ENCODE peak calls at places on chromosome 12, in seven cellular contexts. H is colonic mucosa; T is left ventricle myocardium inferior; P is CD8-positive, alpha-beta memory T cell; C is PC-3; K is psoas muscle; B is cardiac muscle cell. E is an unnamed sample.

GRCh38 chr12:89882051-89882450 is 173.4 kb upstream of the ATP2B1 start:
- DNase-seq in T (no peak), K (no peak), P (peak; percentile 14), B (peak; percentile 35), C (no peak), H (no peak), E (no peak)

GRCh38 chr12:2265461-2266167 is 212.8 kb downstream of the CACNA1C start:
- DNase-seq in T (no peak), C (no peak), H (no peak), K (no peak), B (peak; percentile 78), P (no peak), E (no peak)

GRCh38 chr12:57631566-57632368 is 1.2 kb downstream of the B4GALNT1 start:
- DNase-seq in K (peak; percentile 49), H (no peak), C (no peak), T (no peak), B (no peak), P (no peak), E (no peak)

GRCh38 chr12:81224626-81225025 is 146.7 kb downstream of the ACSS3 start:
- DNase-seq in C (no peak), B (no peak), P (no peak), H (no peak), T (no peak), K (no peak), E (no peak)

GRCh38 chr12:16246264-16246663 is 31.2 kb downstream of the SLC15A5 start:
- DNase-seq in H (no peak), K (no peak), T (no peak), P (no peak), B (no peak), C (peak; percentile 4), E (no peak)

GRCh38 chr12:53011889-53012288 is 5.6 kb downstream of the EIF4B start:
- DNase-seq in K (no peak), T (no peak), H (no peak), B (no peak), P (no peak), C (no peak), E (no peak)

GRCh38 chr12:2691001-2691339 is 103.8 kb upstream of the FKBP4 start:
- DNase-seq in P (peak; percentile 64), H (peak; percentile 45), B (peak; percentile 51), C (no peak), T (no peak), K (no peak), E (no peak)

GRCh38 chr12:94140556-94140955 is 7.8 kb upstream of the PLXNC1 start:
- DNase-seq in K (no peak), T (no peak), B (peak; percentile 40), P (peak; percentile 31), H (peak; percentile 48), C (peak; percentile 34), E (peak; percentile 47)

GRCh38 chr12:109723311-109723791 is 9.7 kb downstream of the FAM222A start:
- DNase-seq in K (peak; percentile 87), B (no peak), P (no peak), C (no peak), T (peak; percentile 84), H (no peak), E (no peak)

GRCh38 chr12:8562310-8562709 is 21.6 kb upstream of the CLEC4E start:
- DNase-seq in T (no peak), H (no peak), P (no peak), B (no peak), C (no peak), K (no peak), E (peak; percentile 32)

GRCh38 chr12:95286713-95287112 is 69.1 kb downstream of the VEZT start:
- DNase-seq in K (no peak), P (no peak), T (no peak), B (no peak), H (no peak), C (peak; percentile 35), E (no peak)

GRCh38 chr12:15602051-15602672 is 187.0 kb downstream of the EPS8 start:
- DNase-seq in H (no peak), C (no peak), K (no peak), P (no peak), B (no peak), T (no peak), E (no peak)

GRCh38 chr12:31954925-31955678 is 4.1 kb upstream of the RESF1 start:
- DNase-seq in B (no peak), P (no peak), C (no peak), T (no peak), K (no peak), H (no peak), E (no peak)

GRCh38 chr12:40300490-40300889 is 75.7 kb downstream of the LRRK2 start:
- DNase-seq in C (peak; percentile 62), H (no peak), P (no peak), T (no peak), K (no peak), B (peak; percentile 1), E (no peak)

GRCh38 chr12:47942327-47943230 is 20.8 kb upstream of the TMEM106C start:
- DNase-seq in P (peak; percentile 29), K (peak; percentile 58), T (no peak), C (no peak), H (no peak), B (peak; percentile 9), E (peak; percentile 66)

GRCh38 chr12:88578274-88578673 is 2.0 kb downstream of the KITLG start:
- DNase-seq in K (no peak), P (no peak), H (no peak), T (no peak), C (peak; percentile 58), B (no peak), E (no peak)

GRCh38 chr12:104793280-104793679 is 164.8 kb downstream of the SLC41A2 start:
- DNase-seq in H (no peak), B (peak; percentile 81), T (no peak), P (no peak), C (no peak), K (no peak), E (peak; percentile 15)

GRCh38 chr12:82028772-82029171 is 269.6 kb upstream of the PPFIA2 start:
- DNase-seq in C (no peak), P (no peak), K (no peak), H (no peak), T (no peak), B (no peak), E (no peak)

GRCh38 chr12:6942331-6942665 is 1.3 kb upstream of the RNU7-1 start:
- DNase-seq in K (peak; percentile 58), H (no peak), P (no peak), C (no peak), B (no peak), T (no peak), E (no peak)

GRCh38 chr12:59119676-59120075 is 199.4 kb upstream of the LRIG3 start:
- DNase-seq in H (no peak), P (no peak), T (no peak), B (peak; percentile 72), K (no peak), C (peak; percentile 75), E (no peak)

GRCh38 chr12:65278576-65279386 is at the start of gene MSRB3:
- DNase-seq in C (peak; percentile 61), P (peak; percentile 12), H (peak; percentile 46), T (peak; percentile 82), B (peak; percentile 88), K (peak; percentile 89), E (peak; percentile 19)

GRCh38 chr12:97875064-97875463 is 412.5 kb downstream of the RMST start:
- DNase-seq in K (no peak), T (no peak), C (no peak), P (no peak), B (no peak), H (no peak), E (no peak)

GRCh38 chr12:110530511-110530910 is 28.4 kb downstream of the RAD9B start:
- DNase-seq in C (no peak), B (no peak), T (no peak), P (no peak), K (no peak), H (no peak), E (no peak)

GRCh38 chr12:101969-102878 is 35.7 kb downstream of the IQSEC3 start:
- DNase-seq in P (no peak), C (no peak), K (no peak), H (no peak), B (no peak), T (no peak), E (peak; percentile 49)

GRCh38 chr12:67910360-67911292 is 78.6 kb upstream of the IFNG-AS1 start:
- DNase-seq in B (peak; percentile 66), K (peak; percentile 33), H (no peak), T (no peak), C (peak; percentile 97), P (no peak), E (no peak)

GRCh38 chr12:124039276-124039675 is 66.3 kb downstream of the ZNF664 start:
- DNase-seq in H (no peak), C (no peak), B (peak; percentile 88), T (no peak), P (no peak), K (no peak), E (no peak)

GRCh38 chr12:14510574-14510973 is 57.1 kb downstream of the PLBD1 start:
- DNase-seq in C (no peak), B (peak; percentile 5), T (no peak), H (no peak), K (no peak), P (no peak), E (no peak)

GRCh38 chr12:112988224-112988623 is 9.9 kb downstream of the OAS2 start:
- DNase-seq in H (no peak), C (no peak), P (no peak), B (no peak), K (no peak), T (no peak), E (no peak)
- H3K4me1 ChIP-seq in H (no peaks in the 10 kb centered on the region), C (peaks cover 7% of the 10 kb centered on the region), P (peaks cover 26% of the 10 kb centered on the region), B (no peaks in the 10 kb centered on the region), K (no peaks in the 10 kb centered on the region), T (no peaks in the 10 kb centered on the region), E (no peaks in the 10 kb centered on the region)

GRCh38 chr12:27550653-27550975 is 26.6 kb downstream of the PPFIBP1 start:
- DNase-seq in K (no peak), H (no peak), T (no peak), B (peak; percentile 50), P (no peak), C (no peak), E (no peak)
- H3K4me3 ChIP-seq in K (no peak overlapping the region), H (no peak overlapping the region), T (no peak overlapping the region), B (no peak overlapping the region), P (no peak overlapping the region), C (no peak overlapping the region), E (no peak overlapping the region)

DNA sequence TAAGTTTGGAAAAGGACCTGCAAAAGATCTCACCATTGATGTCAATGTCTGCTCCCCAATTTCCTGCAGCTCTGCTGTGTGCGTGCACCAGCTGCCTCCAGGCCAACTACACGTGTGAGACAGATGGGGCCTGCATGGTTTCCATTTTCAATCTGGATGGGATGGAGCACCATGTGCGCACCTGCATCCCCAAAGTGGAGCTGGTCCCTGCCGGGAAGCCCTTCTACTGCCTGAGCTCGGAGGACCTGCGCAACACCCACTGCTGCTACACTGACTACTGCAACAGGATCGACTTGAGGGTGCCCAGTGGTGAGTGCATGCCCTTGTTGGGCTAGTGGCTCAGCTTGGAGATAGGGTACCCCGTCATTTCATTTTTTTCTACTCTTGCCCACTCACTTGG is 23.7 kb downstream of the ACVR1B start:
- DNase-seq in B (no peak), H (no peak), P (no peak), C (no peak), K (no peak), T (no peak), E (no peak)
- H3K4me1 ChIP-seq in B (peaks cover 52% of the 10 kb centered on the region), H (peaks cover 6% of the 10 kb centered on the region), P (peaks cover 57% of the 10 kb centered on the region), C (peaks cover 18% of the 10 kb centered on the region), K (peaks cover 41% of the 10 kb centered on the region), T (peaks cover 47% of the 10 kb centered on the region), E (peaks cover 28% of the 10 kb centered on the region)

DNA sequence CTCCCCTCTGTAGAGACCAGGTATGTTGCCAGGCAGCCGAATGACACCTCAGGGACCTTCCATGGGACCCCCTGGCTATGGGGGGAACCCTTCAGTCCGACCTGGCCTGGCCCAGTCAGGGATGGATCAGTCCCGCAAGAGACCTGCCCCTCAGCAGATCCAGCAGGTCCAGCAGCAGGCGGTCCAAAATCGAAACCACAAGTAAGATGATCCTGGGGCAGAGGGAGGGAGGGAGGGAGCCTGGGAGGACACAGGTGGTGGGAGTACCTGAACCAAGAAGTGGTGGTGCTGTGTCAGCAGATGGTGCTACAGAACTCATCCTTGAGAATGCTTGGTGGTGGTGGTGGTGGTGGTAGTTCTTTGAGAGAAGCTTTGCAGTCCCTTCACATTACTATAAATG is 1.0 kb downstream of the SMARCD1 start:
- DNase-seq in H (no peak), C (peak; percentile 27), T (no peak), B (no peak), K (no peak), P (no peak), E (no peak)
- H3K4me3 ChIP-seq in H (peak overlapping the region; percentile 93), C (peak overlapping the region; percentile 78), T (peak overlapping the region; percentile 98), B (peak overlapping the region; percentile 93), K (peak overlapping the region; percentile 86), P (peak overlapping the region; percentile 29), E (peak overlapping the region; percentile 75)